ENCODE peak calls at places on chromosomes 3 and 15, in four cellular contexts. J is K562, V is H1, Z is GM12878. W is an unnamed sample.
A peak's percentile ranks its signal among the peaks of the same experiment; 100 is the strongest.

GRCh38 chr3:41200669-41201021 is 1.3 kb downstream of the CTNNB1 start:
- DNase-seq in J (no peak), V (no peak), Z (no peak), W (no peak)

GRCh38 chr3:9149566-9149965 is 99.9 kb downstream of the SRGAP3 start:
- DNase-seq in J (no peak), V (no peak), Z (no peak), W (no peak)

GRCh38 chr3:113174806-113175490 is 36.4 kb upstream of the BOC start:
- DNase-seq in J (no peak), V (no peak), Z (no peak), W (no peak)

GRCh38 chr3:64361962-64362735 is 136.9 kb upstream of the PRICKLE2 start:
- DNase-seq in J (no peak), V (no peak), Z (no peak), W (no peak)

GRCh38 chr3:132787616-132788015 is 65.4 kb upstream of the NPHP3 start:
- DNase-seq in J (no peak), V (no peak), Z (no peak), W (no peak)

GRCh38 chr3:71450162-71450561 is 133.4 kb downstream of the FOXP1 start:
- DNase-seq in J (no peak), V (no peak), Z (no peak), W (no peak)

GRCh38 chr3:123319760-123320159 is 118.0 kb downstream of the SEC22A start:
- DNase-seq in J (no peak), V (no peak), Z (no peak), W (no peak)

GRCh38 chr3:129617381-129618185 is 11.1 kb upstream of the PLXND1 start:
- DNase-seq in J (no peak), V (no peak), Z (no peak), W (no peak)

GRCh38 chr15:95929232-95929846 is 401.2 kb upstream of the NR2F2 start:
- DNase-seq in J (peak; percentile 86), V (no peak), Z (peak; percentile 48), W (no peak)

GRCh38 chr3:27323087-27323570 is 46.1 kb downstream of the NEK10 start:
- DNase-seq in J (no peak), V (no peak), Z (no peak), W (no peak)

GRCh38 chr15:89665449-89666146 is 10.3 kb upstream of the KIF7 start:
- DNase-seq in J (no peak), V (no peak), Z (no peak), W (no peak)

GRCh38 chr3:70871909-70872656 is 559.6 kb upstream of the MDFIC2 start:
- DNase-seq in J (no peak), V (no peak), Z (no peak), W (no peak)

GRCh38 chr3:187943677-187944390 is 198.6 kb upstream of the BCL6 start:
- DNase-seq in J (no peak), V (no peak), Z (no peak), W (no peak)

GRCh38 chr3:105253225-105253624 is 113.5 kb upstream of the ALCAM start:
- DNase-seq in J (no peak), V (no peak), Z (no peak), W (no peak)

GRCh38 chr3:39809995-39810595 is 686 bp downstream of the MYRIP start:
- DNase-seq in J (no peak), V (no peak), Z (no peak), W (no peak)

GRCh38 chr3:111616417-111617105 is 21.4 kb upstream of the ZBED2 start:
- DNase-seq in J (no peak), V (no peak), Z (no peak), W (no peak)

GRCh38 chr3:41943444-41943843 is 18.5 kb downstream of the ULK4 start:
- DNase-seq in J (no peak), V (no peak), Z (no peak), W (no peak)

GRCh38 chr15:66027268-66027806 is 158.0 kb downstream of the RAB11A start:
- DNase-seq in J (no peak), V (no peak), Z (no peak), W (peak; percentile 40)

GRCh38 chr3:94412966-94413720 is 350.3 kb downstream of the NSUN3 start:
- DNase-seq in J (no peak), V (no peak), Z (no peak), W (no peak)

GRCh38 chr3:158727499-158728377 is 4.5 kb downstream of the RARRES1 start:
- DNase-seq in J (peak; percentile 70), V (no peak), Z (peak; percentile 26), W (peak; percentile 42)

GRCh38 chr3:128394033-128394432 is 72.7 kb downstream of the DNAJB8 start:
- DNase-seq in J (no peak), V (no peak), Z (no peak), W (no peak)

GRCh38 chr15:86201313-86202008 is 121.8 kb downstream of the AGBL1 start:
- DNase-seq in J (no peak), V (no peak), Z (no peak), W (no peak)

GRCh38 chr15:76972420-76973361 is 22.2 kb upstream of the PSTPIP1 start:
- DNase-seq in J (no peak), V (no peak), Z (no peak), W (no peak)

GRCh38 chr3:180870008-180870733 is 42.3 kb upstream of the FXR1 start:
- DNase-seq in J (peak; percentile 13), V (peak; percentile 29), Z (no peak), W (no peak)

GRCh38 chr15:51799174-51799907 is 30.1 kb upstream of the TMOD3 start:
- DNase-seq in J (no peak), V (no peak), Z (no peak), W (no peak)

GRCh38 chr3:64259646-64260045 is 34.4 kb upstream of the PRICKLE2 start:
- DNase-seq in J (no peak), V (no peak), Z (no peak), W (no peak)

DNA sequence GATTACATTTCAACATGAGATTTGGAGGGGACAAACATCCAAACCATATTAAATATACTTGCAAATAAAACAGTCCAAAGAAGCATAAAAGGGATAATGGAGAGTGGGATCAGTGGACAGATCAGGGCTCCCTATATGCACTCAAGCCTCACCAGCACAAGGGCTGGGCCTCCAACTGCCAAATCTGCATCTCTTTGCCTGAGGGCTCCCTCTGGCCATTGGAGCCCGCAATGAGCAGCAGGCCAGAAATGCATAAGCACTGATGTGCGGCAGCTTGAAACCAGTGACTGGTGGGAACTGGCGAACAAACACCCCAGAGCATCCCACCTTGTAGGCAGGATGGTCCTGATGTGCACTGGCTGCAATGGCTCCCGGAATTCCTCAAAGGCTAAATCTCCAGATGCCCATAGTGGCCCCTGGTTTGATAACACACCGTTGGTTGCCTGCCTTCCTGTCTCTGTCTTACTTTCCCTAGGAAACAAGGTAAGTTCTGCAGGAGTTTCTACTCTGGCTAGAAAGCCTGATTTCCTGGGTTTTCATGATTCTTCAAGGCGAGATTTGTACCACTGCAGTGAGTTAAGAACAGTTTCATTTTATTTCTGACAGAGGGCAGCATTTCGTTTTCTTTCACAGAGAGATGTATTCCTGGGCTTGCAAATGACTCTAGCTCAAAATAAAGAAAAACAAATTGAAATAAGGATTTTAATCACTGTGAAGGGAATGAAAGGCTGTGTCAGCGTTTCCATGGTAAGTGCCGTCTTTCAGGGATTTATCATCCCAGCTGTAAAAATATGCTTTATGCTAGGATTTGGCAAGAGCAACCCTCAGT is 56.0 kb upstream of the POMGNT2 start:
- DNase-seq in J (no peak), V (no peak), Z (no peak), W (no peak)
- TF ChIP-seq EGR1 in J (no peak), V (no peak), Z (no peak), W (no peak)

GRCh38 chr3:38702231-38702630 is 52.7 kb upstream of the SCN5A start:
- DNase-seq in J (no peak), V (no peak), Z (no peak), W (no peak)
- TF ChIP-seq CTCF in J (no peak), V (no peak), Z (no peak), W (no peak)

DNA sequence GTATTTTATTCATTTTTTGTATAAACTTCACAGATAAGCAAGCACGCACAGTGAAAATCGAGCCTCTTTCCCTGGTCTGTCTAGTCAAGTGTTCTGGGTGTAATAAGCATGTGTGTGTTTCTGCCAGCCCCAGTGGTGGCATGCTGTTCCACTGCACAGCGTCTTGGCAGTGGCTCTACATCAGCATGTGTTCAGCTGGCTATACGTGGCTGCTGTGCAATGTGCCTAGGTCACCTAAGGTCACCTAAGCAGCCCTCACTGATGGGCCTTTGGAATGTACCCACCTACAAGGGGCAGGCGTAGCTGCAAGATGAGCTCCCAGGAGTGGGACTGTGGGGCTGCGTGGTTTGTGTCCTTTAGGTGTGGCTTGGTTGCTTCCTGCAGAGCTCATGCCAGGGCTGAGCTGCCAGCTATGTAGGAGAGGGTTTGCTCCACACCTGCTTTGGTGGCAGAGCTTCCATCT is 4.9 kb downstream of the LIMD1 start:
- DNase-seq in J (no peak), V (no peak), Z (no peak), W (no peak)
- H3K4me3 ChIP-seq in J (no peak overlapping the region), V (no peak overlapping the region), Z (peak overlapping the region; percentile 68), W (no peak overlapping the region)

DNA sequence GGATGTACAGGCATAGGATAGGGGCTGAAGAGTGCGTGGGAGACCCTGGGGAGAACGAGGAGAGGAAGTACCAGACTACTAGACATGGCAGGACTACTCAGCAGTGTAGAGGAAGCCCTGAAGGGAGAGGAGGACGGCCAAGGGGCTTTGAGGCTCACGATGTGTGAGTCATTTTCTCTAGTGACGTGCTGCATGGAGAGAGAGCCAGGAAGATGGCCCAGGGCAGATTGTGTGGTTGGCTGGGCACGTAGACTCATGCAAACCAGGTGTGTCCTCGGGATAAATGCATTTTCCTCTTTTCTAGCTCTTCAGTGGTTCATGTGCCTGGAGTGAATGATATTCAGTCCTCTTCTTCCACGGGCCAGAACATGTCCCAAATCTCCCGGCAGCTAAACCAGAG is 115.0 kb upstream of the ABHD17C start:
- DNase-seq in J (no peak), V (no peak), Z (no peak), W (no peak)
- TF ChIP-seq EGR1 in J (no peak), V (no peak), Z (no peak), W (no peak)

GRCh38 chr3:159844383-159844730 is 144.3 kb upstream of the IL12A start:
- DNase-seq in J (no peak), V (no peak), Z (no peak), W (no peak)
- TF ChIP-seq CTCF in J (no peak), V (no peak), Z (no peak), W (no peak)

DNA sequence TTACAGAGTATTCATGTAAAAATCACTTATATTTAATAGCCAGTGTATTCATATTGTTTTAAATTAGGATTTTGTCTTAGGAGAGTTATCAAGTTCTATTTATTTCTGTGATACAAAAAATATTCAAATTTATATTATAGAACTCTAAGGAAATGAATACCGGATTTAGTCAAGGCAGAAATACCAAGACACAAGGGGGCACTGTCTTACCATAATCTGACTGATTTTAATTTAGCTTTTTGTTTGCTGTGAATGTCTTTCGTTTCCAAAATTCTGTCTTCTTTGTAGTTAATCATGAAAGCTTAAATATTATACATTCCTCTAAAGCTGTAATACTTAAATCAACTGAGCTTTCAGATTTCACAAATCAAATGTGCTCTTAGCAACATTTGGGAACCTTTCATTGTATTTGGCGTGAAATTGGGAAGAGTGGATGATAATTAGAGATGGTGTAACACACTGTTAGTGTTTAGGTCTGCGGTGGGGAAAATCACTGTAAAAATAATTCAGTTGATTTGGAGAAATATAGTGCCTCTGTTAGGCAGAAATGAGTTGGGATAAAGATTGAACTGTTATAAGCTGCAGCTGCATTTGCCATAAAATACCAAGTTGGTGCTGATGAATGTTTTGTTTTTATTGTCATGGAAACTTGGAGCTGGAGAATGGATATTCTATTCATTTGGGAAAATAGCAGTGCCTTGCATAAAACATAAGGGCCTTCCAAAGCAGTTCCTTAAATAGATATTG is 228.1 kb downstream of the TCF12 start:
- DNase-seq in J (peak; percentile 10), V (no peak), Z (no peak), W (peak; percentile 8)
- H3K4me3 ChIP-seq in J (no peak overlapping the region), V (no peak overlapping the region), Z (no peak overlapping the region), W (no peak overlapping the region)